ENCODE peak calls at places on chromosomes 13 and 19, in ten cellular contexts. D is Calu3, Z is progenitor cell of endocrine pancreas, O is GM12865, K is glutamatergic neuron, B is gastrocnemius medialis, E is fibroblast of the aortic adventitia, A is BJ, R is Peyer's patch, U is fibroblast of villous mesenchyme. M is an unnamed sample.

GRCh38 chr19:29121684-29122083 is 91.3 kb downstream of the UQCRFS1 start:
- DNase-seq in D (peak), Z (no peak), O (peak), K (peak), B (no peak), E (peak), A (no peak), R (no peak), U (no peak), M (no peak)

GRCh38 chr19:12194827-12195500 is 32.1 kb downstream of the ZNF136 start:
- DNase-seq in D (no peak), Z (no peak), O (no peak), K (peak), B (peak), E (peak), A (no peak), R (peak), U (peak), M (no peak)

GRCh38 chr19:28332351-28332750 is 880.6 kb downstream of the UQCRFS1 start:
- DNase-seq in D (no peak), Z (no peak), O (no peak), K (no peak), B (no peak), E (no peak), A (no peak), R (no peak), U (no peak), M (no peak)

GRCh38 chr19:13985771-13986347 is 20.3 kb downstream of the RFX1 start:
- DNase-seq in D (no peak), Z (no peak), O (no peak), K (no peak), B (no peak), E (no peak), A (no peak), R (no peak), U (no peak), M (no peak)

GRCh38 chr19:16198363-16198636 is 589 bp downstream of the AP1M1 start:
- DNase-seq in D (no peak), Z (no peak), O (no peak), K (peak), B (no peak), E (no peak), A (no peak), R (peak), U (no peak), M (no peak)

GRCh38 chr13:84430441-84430840 is 548.2 kb upstream of the SLITRK1 start:
- DNase-seq in D (no peak), Z (no peak), O (no peak), K (no peak), B (no peak), E (peak), A (no peak), R (no peak), U (no peak), M (no peak)

GRCh38 chr13:40508767-40509342 is 157.6 kb downstream of the FOXO1 start:
- DNase-seq in D (no peak), Z (no peak), O (no peak), K (no peak), B (no peak), E (no peak), A (no peak), R (no peak), U (no peak), M (no peak)

GRCh38 chr13:47794963-47795362 is 206.1 kb downstream of the SUCLA2 start:
- DNase-seq in D (no peak), Z (no peak), O (peak), K (no peak), B (no peak), E (peak), A (no peak), R (no peak), U (peak), M (peak)

GRCh38 chr13:23901365-23901764 is 4.1 kb upstream of the C1QTNF9B start:
- DNase-seq in D (no peak), Z (no peak), O (peak), K (no peak), B (no peak), E (no peak), A (no peak), R (no peak), U (no peak), M (no peak)

GRCh38 chr13:40401911-40402776 is 264.3 kb downstream of the FOXO1 start:
- DNase-seq in D (peak), Z (no peak), O (peak), K (no peak), B (peak), E (peak), A (peak), R (peak), U (peak), M (peak)

GRCh38 chr19:11481777-11482383 is 1.0 kb upstream of the ELAVL3 start:
- DNase-seq in D (no peak), Z (peak), O (peak), K (peak), B (peak), E (peak), A (peak), R (peak), U (peak), M (no peak)

GRCh38 chr19:17379221-17379631 is 2.1 kb upstream of the PLVAP start:
- DNase-seq in D (no peak), Z (no peak), O (no peak), K (no peak), B (no peak), E (no peak), A (no peak), R (no peak), U (no peak), M (no peak)

GRCh38 chr13:83065136-83065535 is 817.1 kb downstream of the SLITRK1 start:
- DNase-seq in D (no peak), Z (no peak), O (no peak), K (no peak), B (peak), E (peak), A (peak), R (no peak), U (peak), M (peak)

GRCh38 chr19:54026656-54027055 is 35.2 kb downstream of the CACNG6 start:
- DNase-seq in D (no peak), Z (no peak), O (no peak), K (no peak), B (no peak), E (no peak), A (no peak), R (no peak), U (no peak), M (no peak)

GRCh38 chr19:46021531-46022041 is 1.3 kb downstream of the PGLYRP1 start:
- DNase-seq in D (no peak), Z (no peak), O (no peak), K (no peak), B (no peak), E (no peak), A (no peak), R (no peak), U (no peak), M (peak)
- TF ChIP-seq CTCF in D (no peak), Z (no peak), O (no peak), K (no peak), B (no peak), E (no peak), A (no peak), R (peak), U (no peak), M (no peak)

GRCh38 chr19:7636691-7637373 is at the start of gene STXBP2:
- DNase-seq in D (peak), Z (peak), O (peak), K (peak), B (peak), E (no peak), A (no peak), R (peak), U (peak), M (peak)
- TF ChIP-seq CTCF in D (no peak), Z (peak), O (no peak), K (no peak), B (no peak), E (no peak), A (no peak), R (peak), U (no peak), M (no peak)

GRCh38 chr19:49790866-49791265 is 22.2 kb downstream of the FUZ start:
- DNase-seq in D (no peak), Z (no peak), O (no peak), K (no peak), B (no peak), E (peak), A (no peak), R (peak), U (peak), M (no peak)
- TF ChIP-seq CTCF in D (no peak), Z (no peak), O (no peak), K (no peak), B (no peak), E (no peak), A (no peak), R (no peak), U (no peak), M (no peak)

GRCh38 chr13:105207586-105208293 is 1327.7 kb downstream of the EFNB2 start:
- DNase-seq in D (no peak), Z (no peak), O (no peak), K (no peak), B (no peak), E (no peak), A (no peak), R (no peak), U (peak), M (no peak)
- TF ChIP-seq CTCF in D (no peak), Z (peak), O (no peak), K (peak), B (no peak), E (no peak), A (peak), R (no peak), U (peak), M (no peak)

GRCh38 chr19:3547767-3548282 is 8.9 kb downstream of the TEKTIP1 start:
- DNase-seq in D (no peak), Z (no peak), O (no peak), K (no peak), B (no peak), E (no peak), A (no peak), R (no peak), U (no peak), M (no peak)
- TF ChIP-seq CTCF in D (no peak), Z (no peak), O (no peak), K (no peak), B (no peak), E (no peak), A (no peak), R (no peak), U (no peak), M (no peak)

GRCh38 chr13:71285700-71286099 is 581.3 kb downstream of the DACH1 start:
- DNase-seq in D (peak), Z (no peak), O (peak), K (no peak), B (no peak), E (no peak), A (no peak), R (no peak), U (peak), M (no peak)
- TF ChIP-seq CTCF in D (no peak), Z (no peak), O (peak), K (no peak), B (no peak), E (no peak), A (no peak), R (peak), U (peak), M (no peak)

GRCh38 chr13:33330483-33330882 is 44.9 kb upstream of the STARD13 start:
- DNase-seq in D (no peak), Z (no peak), O (no peak), K (no peak), B (no peak), E (no peak), A (no peak), R (no peak), U (no peak), M (no peak)
- TF ChIP-seq CTCF in D (no peak), Z (no peak), O (no peak), K (no peak), B (no peak), E (no peak), A (no peak), R (no peak), U (no peak), M (no peak)

DNA sequence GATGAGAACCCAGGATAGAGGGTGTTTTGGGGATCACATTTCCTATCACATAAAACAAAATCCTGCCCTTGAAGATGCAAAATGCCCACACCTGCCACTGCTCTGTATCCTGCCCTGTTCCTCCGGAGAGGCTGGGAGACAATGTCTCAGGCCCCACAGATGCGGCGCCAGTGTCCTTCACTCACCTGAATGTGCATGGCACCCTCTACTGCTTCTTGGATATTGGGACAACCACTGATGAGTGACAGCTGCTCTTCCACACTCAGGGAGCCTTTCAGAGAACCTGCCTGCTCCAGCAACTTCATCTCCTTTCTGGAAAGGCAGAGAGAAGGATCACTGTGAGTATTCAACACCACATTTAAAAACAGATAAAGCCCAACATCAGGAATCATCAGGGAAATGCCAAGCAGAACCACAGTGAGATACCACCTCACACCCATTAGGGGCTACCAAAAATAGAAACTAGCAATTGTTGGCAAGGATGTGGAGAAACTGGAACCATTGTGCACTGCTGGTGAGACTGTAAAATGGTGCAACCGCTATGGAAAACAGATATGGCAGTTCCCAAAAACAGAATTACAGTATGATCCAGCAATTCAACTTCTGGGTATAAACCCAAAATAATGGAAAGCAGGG is 36.4 kb downstream of the CRYL1 start:
- DNase-seq in D (peak), Z (no peak), O (no peak), K (no peak), B (no peak), E (no peak), A (no peak), R (peak), U (no peak), M (no peak)
- TF ChIP-seq CTCF in D (peak), Z (no peak), O (no peak), K (no peak), B (peak), E (no peak), A (no peak), R (peak), U (peak), M (peak)

DNA sequence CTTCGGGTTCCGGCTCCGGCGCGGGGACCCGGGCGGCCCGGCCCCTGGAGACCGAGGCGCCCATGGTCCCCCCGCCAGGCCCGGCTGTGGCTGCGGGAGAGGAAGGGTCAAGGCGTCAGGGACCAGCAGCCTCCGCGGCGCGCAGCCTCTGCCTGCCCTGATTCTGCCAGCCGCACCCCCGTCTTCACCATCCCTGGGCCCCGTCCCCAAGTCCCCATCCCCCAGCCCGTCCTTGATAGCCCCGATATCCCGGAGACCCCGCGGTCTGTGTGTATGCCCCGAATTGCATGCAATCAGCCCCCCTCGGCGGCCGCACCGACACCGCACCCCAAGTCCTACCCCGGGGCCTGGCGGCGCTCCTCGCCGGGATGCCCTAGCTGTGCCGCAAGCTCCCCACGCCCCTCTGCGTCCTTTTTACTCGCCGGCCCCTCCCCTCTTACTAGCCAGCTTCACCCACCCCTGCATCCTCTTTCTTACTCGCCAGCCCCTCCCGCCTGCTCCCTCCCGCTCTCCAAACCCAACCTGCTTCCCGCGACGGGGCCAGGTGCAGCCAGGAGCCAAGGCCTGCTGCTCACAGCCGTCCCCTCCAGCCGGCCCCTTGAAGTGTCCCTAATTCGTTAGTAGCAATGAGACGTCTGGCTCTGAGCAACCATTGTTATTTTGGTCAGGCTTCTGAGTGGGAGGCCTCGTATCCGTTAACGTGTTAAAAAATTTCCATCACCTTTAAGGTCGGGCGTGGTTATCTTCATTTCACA is at the start of gene FBXO27:
- DNase-seq in D (peak), Z (peak), O (no peak), K (peak), B (no peak), E (no peak), A (no peak), R (peak), U (no peak), M (no peak)
- TF ChIP-seq CTCF in D (no peak), Z (no peak), O (no peak), K (no peak), B (no peak), E (no peak), A (no peak), R (no peak), U (no peak), M (no peak)

GRCh38 chr19:39795001-39795400 is 16.3 kb downstream of the LEUTX start:
- DNase-seq in D (no peak), Z (no peak), O (peak), K (no peak), B (no peak), E (no peak), A (no peak), R (peak), U (no peak), M (no peak)

GRCh38 chr19:39788244-39788643 is 9.6 kb downstream of the LEUTX start:
- DNase-seq in D (no peak), Z (no peak), O (no peak), K (no peak), B (no peak), E (no peak), A (no peak), R (no peak), U (no peak), M (no peak)

GRCh38 chr19:39796000-39796498 is 17.4 kb downstream of the LEUTX start:
- DNase-seq in D (no peak), Z (no peak), O (no peak), K (no peak), B (no peak), E (no peak), A (no peak), R (no peak), U (no peak), M (no peak)

GRCh38 chr19:39797083-39797482 is 18.4 kb downstream of the LEUTX start:
- DNase-seq in D (no peak), Z (no peak), O (no peak), K (no peak), B (no peak), E (no peak), A (no peak), R (no peak), U (no peak), M (no peak)

DNA sequence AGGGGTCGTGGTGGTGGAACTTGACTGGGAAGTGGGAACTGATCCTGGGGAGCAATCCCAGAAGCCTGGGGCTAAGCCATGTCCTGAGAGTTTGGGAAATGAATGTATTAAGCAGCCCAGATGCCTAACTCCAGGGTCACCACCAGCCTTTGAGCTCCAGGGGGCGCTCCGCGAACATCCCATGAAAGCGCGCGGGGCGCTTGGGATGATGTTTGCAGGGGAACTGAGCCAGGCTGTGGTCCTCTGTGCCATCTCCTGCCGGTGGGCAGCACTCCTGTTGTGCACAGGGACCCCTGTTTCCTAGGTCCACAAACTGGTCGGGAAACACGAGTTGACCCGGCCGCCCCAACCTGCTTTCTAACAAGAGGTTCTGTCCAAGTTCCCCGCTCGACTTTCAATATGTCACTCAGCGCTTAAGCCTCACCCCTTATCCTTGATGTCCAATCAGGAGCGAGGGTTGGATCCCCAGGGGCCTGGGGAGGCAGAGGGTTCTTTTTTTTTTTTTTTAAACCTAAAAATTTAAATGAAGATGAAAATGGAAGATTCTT is 14.4 kb downstream of the LEUTX start:
- DNase-seq in D (peak), Z (peak), O (peak), K (peak), B (peak), E (peak), A (peak), R (peak), U (peak), M (peak)
- TF ChIP-seq CTCF in D (peak), Z (peak), O (peak), K (peak), B (peak), E (peak), A (peak), R (peak), U (peak), M (peak)